ENCODE peak calls at places on chromosomes 7 and 10, in six cellular contexts. U is HepG2, S is GM12878, H is K562, Z is H1, X is HCT116. C is an unnamed sample. For H3K36me3, the result is how much of the 10 kb centered on the place peaks cover.

GRCh38 chr10:123890246-123890645 is 1.4 kb downstream of the CPXM2 start:
- DNase-seq in U (no peak), S (no peak), H (no peak), Z (no peak), X (no peak), C (no peak)

GRCh38 chr10:132115736-132116135 is 50.0 kb downstream of the JAKMIP3 start:
- DNase-seq in U (no peak), S (no peak), H (no peak), Z (no peak), X (no peak), C (no peak)

GRCh38 chr10:34495938-34496337 is 319.2 kb downstream of the PARD3 start:
- DNase-seq in U (no peak), S (no peak), H (no peak), Z (no peak), X (no peak), C (no peak)

GRCh38 chr7:76326646-76327233 is 24.3 kb downstream of the HSPB1 start:
- DNase-seq in U (no peak), S (no peak), H (no peak), Z (no peak), X (no peak), C (no peak)

GRCh38 chr10:60237977-60238376 is 151.7 kb downstream of the ANK3 start:
- DNase-seq in U (no peak), S (peak), H (no peak), Z (no peak), X (no peak), C (no peak)

GRCh38 chr7:101784275-101785127 is 32.9 kb upstream of the CUX1 start:
- DNase-seq in U (peak), S (no peak), H (peak), Z (no peak), X (no peak), C (no peak)

GRCh38 chr7:75950111-75950681 is 35.2 kb downstream of the POR start:
- DNase-seq in U (no peak), S (no peak), H (no peak), Z (no peak), X (no peak), C (no peak)

GRCh38 chr10:44965651-44966097 is 6.1 kb downstream of the RASSF4 start:
- DNase-seq in U (no peak), S (no peak), H (no peak), Z (peak), X (no peak), C (no peak)

GRCh38 chr10:53403688-53404087 is 631.1 kb upstream of the MBL2 start:
- DNase-seq in U (no peak), S (no peak), H (no peak), Z (no peak), X (no peak), C (no peak)

GRCh38 chr10:30963994-30964930 is 67.4 kb downstream of the ZNF438 start:
- DNase-seq in U (no peak), S (no peak), H (no peak), Z (no peak), X (no peak), C (no peak)

GRCh38 chr10:19651549-19651948 is 164.7 kb upstream of the PLXDC2 start:
- DNase-seq in U (no peak), S (no peak), H (no peak), Z (no peak), X (no peak), C (no peak)

GRCh38 chr7:1669486-1669951 is 558 bp upstream of the ELFN1 start:
- DNase-seq in U (no peak), S (no peak), H (no peak), Z (peak), X (no peak), C (no peak)

GRCh38 chr10:128123853-128124252 is 2.4 kb downstream of the MKI67 start:
- DNase-seq in U (no peak), S (no peak), H (no peak), Z (no peak), X (no peak), C (no peak)
- H3K4me3 ChIP-seq in U (no peak), S (peak), H (peak), Z (no peak), X (no peak), C (no peak)

GRCh38 chr7:151133266-151133985 is 34.1 kb downstream of the GBX1 start:
- DNase-seq in U (no peak), S (no peak), H (no peak), Z (no peak), X (no peak), C (no peak)
- H3K36me3 ChIP-seq in U (half or more), S (under half), H (half or more), Z (under half), X (under half), C (half or more)

GRCh38 chr10:71159892-71160291 is 52.5 kb upstream of the UNC5B start:
- DNase-seq in U (no peak), S (no peak), H (peak), Z (no peak), X (no peak), C (no peak)

GRCh38 chr10:71158902-71159301 is 53.5 kb upstream of the UNC5B start:
- DNase-seq in U (no peak), S (no peak), H (no peak), Z (no peak), X (no peak), C (no peak)

GRCh38 chr10:71157435-71157834 is 54.9 kb upstream of the UNC5B start:
- DNase-seq in U (no peak), S (no peak), H (no peak), Z (no peak), X (no peak), C (no peak)

GRCh38 chr10:71158251-71158650 is 54.1 kb upstream of the UNC5B start:
- DNase-seq in U (no peak), S (no peak), H (no peak), Z (no peak), X (no peak), C (no peak)

GRCh38 chr10:71161429-71161828 is 50.9 kb upstream of the UNC5B start:
- DNase-seq in U (no peak), S (no peak), H (no peak), Z (no peak), X (no peak), C (no peak)
- TF ChIP-seq ZNF274 in U (no peak), S (no peak), H (no peak), Z (no peak), X (no peak), C (no peak)

GRCh38 chr7:105003275-105003674 is 10.7 kb upstream of the KMT2E start:
- DNase-seq in U (no peak), S (no peak), H (no peak), Z (no peak), X (no peak), C (no peak)

GRCh38 chr7:105009667-105010537 is 4.1 kb upstream of the KMT2E start:
- DNase-seq in U (no peak), S (no peak), H (no peak), Z (no peak), X (no peak), C (no peak)

GRCh38 chr7:105007298-105007697 is 6.7 kb upstream of the KMT2E start:
- DNase-seq in U (no peak), S (no peak), H (no peak), Z (no peak), X (no peak), C (no peak)

GRCh38 chr7:105003875-105004510 is 10.0 kb upstream of the KMT2E start:
- DNase-seq in U (no peak), S (no peak), H (no peak), Z (no peak), X (no peak), C (no peak)

GRCh38 chr7:105006367-105007139 is 7.5 kb upstream of the KMT2E start:
- DNase-seq in U (no peak), S (no peak), H (peak), Z (no peak), X (no peak), C (no peak)
- H3K4me3 ChIP-seq in U (no peak), S (peak), H (no peak), Z (no peak), X (no peak), C (no peak)

GRCh38 chr7:100021297-100021696 is 5.9 kb downstream of the ZKSCAN1 start:
- DNase-seq in U (no peak), S (no peak), H (no peak), Z (no peak), X (no peak), C (no peak)
- H3K36me3 ChIP-seq in U (half or more), S (under half), H (half or more), Z (under half), X (under half), C (half or more)

GRCh38 chr7:95527033-95527775 is 41.5 kb downstream of the ASB4 start:
- DNase-seq in U (peak), S (no peak), H (peak), Z (peak), X (peak), C (peak)
- TF ChIP-seq ZNF274 in U (no peak), S (no peak), H (no peak), Z (no peak), X (no peak), C (no peak)

DNA sequence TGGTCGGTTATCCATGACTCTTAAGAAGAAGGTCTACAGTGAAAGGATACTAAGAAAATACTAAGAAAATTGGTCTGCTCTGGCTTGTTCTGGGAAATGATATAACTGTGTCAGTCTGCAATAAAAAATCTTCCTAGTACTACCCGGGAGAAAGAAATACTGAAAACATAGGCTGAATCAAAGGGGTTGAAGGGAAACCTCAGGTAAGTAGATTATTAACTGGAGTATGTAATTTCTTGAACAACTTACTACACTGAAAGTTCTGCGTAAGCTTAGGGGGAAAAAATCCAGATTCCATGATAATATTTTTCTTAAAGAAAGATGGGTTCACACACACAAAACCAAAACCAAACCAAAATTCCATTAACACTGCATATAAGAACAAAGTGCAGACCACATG is 143.3 kb downstream of the KMT2E start:
- DNase-seq in U (no peak), S (no peak), H (no peak), Z (no peak), X (no peak), C (no peak)
- H3K4me3 ChIP-seq in U (no peak), S (no peak), H (no peak), Z (no peak), X (no peak), C (no peak)

C was measured in NT2/D1.